ENCODE peak calls at places on chromosomes 13 and 19, in five cellular contexts. One of them, this sample, is unnamed.
A peak's percentile ranks its signal among the peaks of the same experiment; 100 is the strongest.

GRCh38 chr13:21683034-21683733 is 12.3 kb downstream of the FGF9 start:
- DNase-seq in SK-N-SH: no peak
- DNase-seq in GM12878: no peak
- DNase-seq in stomach: no peak
- DNase-seq in suprapubic skin: no peak
- DNase-seq in this sample: no peak

GRCh38 chr13:97231832-97232201 is 9.7 kb downstream of the MBNL2 start:
- DNase-seq in SK-N-SH: no peak
- DNase-seq in GM12878: no peak
- DNase-seq in stomach: no peak
- DNase-seq in suprapubic skin: no peak
- DNase-seq in this sample: no peak

GRCh38 chr19:51137812-51138425 is 4.2 kb upstream of the SIGLEC7 start:
- DNase-seq in SK-N-SH: no peak
- DNase-seq in GM12878: no peak
- DNase-seq in stomach: no peak
- DNase-seq in suprapubic skin: no peak
- DNase-seq in this sample: no peak

GRCh38 chr13:94599877-94600276 is 1.8 kb upstream of the GPR180 start:
- DNase-seq in SK-N-SH: no peak
- DNase-seq in GM12878: no peak
- DNase-seq in stomach: no peak
- DNase-seq in suprapubic skin: no peak
- DNase-seq in this sample: no peak

GRCh38 chr13:109595466-109595865 is 190.9 kb downstream of the IRS2 start:
- DNase-seq in SK-N-SH: no peak
- DNase-seq in GM12878: no peak
- DNase-seq in stomach: no peak
- DNase-seq in suprapubic skin: no peak
- DNase-seq in this sample: no peak

GRCh38 chr19:11673608-11674041 is 65.1 kb downstream of the ZNF823 start:
- DNase-seq in SK-N-SH: no peak
- DNase-seq in GM12878: no peak
- DNase-seq in stomach: peak; percentile 69
- DNase-seq in suprapubic skin: no peak
- DNase-seq in this sample: peak; percentile 82

GRCh38 chr13:56528040-56528760 is 612.5 kb upstream of the PRR20A start:
- DNase-seq in SK-N-SH: no peak
- DNase-seq in GM12878: no peak
- DNase-seq in stomach: no peak
- DNase-seq in suprapubic skin: no peak
- DNase-seq in this sample: no peak

GRCh38 chr19:9427941-9428340 is 7.4 kb downstream of the ZNF266 start:
- DNase-seq in SK-N-SH: no peak
- DNase-seq in GM12878: no peak
- DNase-seq in stomach: no peak
- DNase-seq in suprapubic skin: no peak
- DNase-seq in this sample: no peak

GRCh38 chr13:87538366-87539052 is 132.7 kb upstream of the SLITRK5 start:
- DNase-seq in SK-N-SH: no peak
- DNase-seq in GM12878: no peak
- DNase-seq in stomach: no peak
- DNase-seq in suprapubic skin: no peak
- DNase-seq in this sample: no peak

GRCh38 chr19:4061683-4062575 is 4.8 kb downstream of the ZBTB7A start:
- DNase-seq in SK-N-SH: no peak
- DNase-seq in GM12878: no peak
- DNase-seq in stomach: peak; percentile 86
- DNase-seq in suprapubic skin: no peak
- DNase-seq in this sample: peak; percentile 76

GRCh38 chr13:76939215-76939614 is 9.1 kb upstream of the ACOD1 start:
- DNase-seq in SK-N-SH: no peak
- DNase-seq in GM12878: no peak
- DNase-seq in stomach: no peak
- DNase-seq in suprapubic skin: no peak
- DNase-seq in this sample: no peak

GRCh38 chr13:40963927-40964326 is 55.2 kb downstream of the ELF1 start:
- DNase-seq in SK-N-SH: no peak
- DNase-seq in GM12878: no peak
- DNase-seq in stomach: no peak
- DNase-seq in suprapubic skin: no peak
- DNase-seq in this sample: no peak

GRCh38 chr13:34900288-34900739 is 41.8 kb upstream of the NBEA start:
- DNase-seq in SK-N-SH: no peak
- DNase-seq in GM12878: no peak
- DNase-seq in stomach: no peak
- DNase-seq in suprapubic skin: no peak
- DNase-seq in this sample: no peak

GRCh38 chr19:38944981-38945506 is 14.3 kb downstream of the MRPS12 start:
- DNase-seq in SK-N-SH: peak; percentile 65
- DNase-seq in GM12878: no peak
- DNase-seq in stomach: no peak
- DNase-seq in suprapubic skin: no peak
- DNase-seq in this sample: no peak

GRCh38 chr13:46926856-46927625 is 30.2 kb upstream of the HTR2A start:
- DNase-seq in SK-N-SH: no peak
- DNase-seq in GM12878: no peak
- DNase-seq in stomach: no peak
- DNase-seq in suprapubic skin: no peak
- DNase-seq in this sample: no peak

GRCh38 chr19:2327773-2328400 is 499 bp downstream of the LSM7 start:
- DNase-seq in SK-N-SH: peak; percentile 72
- DNase-seq in GM12878: peak; percentile 86
- DNase-seq in stomach: peak; percentile 52
- DNase-seq in suprapubic skin: no peak
- DNase-seq in this sample: no peak

GRCh38 chr19:19554074-19555023 is 16.3 kb downstream of the CILP2 start:
- DNase-seq in SK-N-SH: peak; percentile 86
- DNase-seq in GM12878: no peak
- DNase-seq in stomach: peak; percentile 65
- DNase-seq in suprapubic skin: no peak
- DNase-seq in this sample: no peak

GRCh38 chr19:49149652-49150105 is 5.5 kb downstream of the HRC start:
- DNase-seq in SK-N-SH: peak; percentile 84
- DNase-seq in GM12878: no peak
- DNase-seq in stomach: peak; percentile 58
- DNase-seq in suprapubic skin: peak; percentile 89
- DNase-seq in this sample: peak; percentile 87

GRCh38 chr13:99354371-99354951 is 47.3 kb upstream of the GPR183 start:
- DNase-seq in SK-N-SH: no peak
- DNase-seq in GM12878: peak; percentile 66
- DNase-seq in stomach: no peak
- DNase-seq in suprapubic skin: no peak
- DNase-seq in this sample: no peak

GRCh38 chr19:42113641-42114348 is 18.5 kb downstream of the POU2F2 start:
- DNase-seq in SK-N-SH: no peak
- DNase-seq in GM12878: peak; percentile 40
- DNase-seq in stomach: no peak
- DNase-seq in suprapubic skin: no peak
- DNase-seq in this sample: no peak

GRCh38 chr13:113348591-113348990 is 15.3 kb downstream of the GRTP1 start:
- DNase-seq in SK-N-SH: no peak
- DNase-seq in GM12878: no peak
- DNase-seq in stomach: no peak
- DNase-seq in suprapubic skin: no peak
- DNase-seq in this sample: peak; percentile 53

GRCh38 chr19:2302319-2303208 is 5.4 kb downstream of the LINGO3 start:
- DNase-seq in SK-N-SH: no peak
- DNase-seq in GM12878: no peak
- DNase-seq in stomach: peak; percentile 47
- DNase-seq in suprapubic skin: no peak
- DNase-seq in this sample: peak; percentile 79

GRCh38 chr13:26995159-26995558 is 176.5 kb downstream of the USP12 start:
- DNase-seq in SK-N-SH: no peak
- DNase-seq in GM12878: no peak
- DNase-seq in stomach: no peak
- DNase-seq in suprapubic skin: no peak
- DNase-seq in this sample: no peak

GRCh38 chr13:30616927-30617314 is 799 bp upstream of the USPL1 start:
- DNase-seq in SK-N-SH: peak; percentile 64
- DNase-seq in GM12878: peak; percentile 61
- DNase-seq in stomach: peak; percentile 65
- DNase-seq in suprapubic skin: peak; percentile 85
- DNase-seq in this sample: peak; percentile 88

GRCh38 chr13:33264620-33264978 is 21.0 kb downstream of the STARD13 start:
- DNase-seq in SK-N-SH: no peak
- DNase-seq in GM12878: no peak
- DNase-seq in stomach: no peak
- DNase-seq in suprapubic skin: no peak
- DNase-seq in this sample: no peak

GRCh38 chr13:43196171-43196611 is 172.8 kb downstream of the DNAJC15 start:
- DNase-seq in SK-N-SH: peak; percentile 70
- DNase-seq in GM12878: no peak
- DNase-seq in stomach: no peak
- DNase-seq in suprapubic skin: no peak
- DNase-seq in this sample: peak; percentile 68

GRCh38 chr19:19436137-19436691 is 30.7 kb downstream of the GATAD2A start:
- DNase-seq in SK-N-SH: peak; percentile 9
- DNase-seq in GM12878: no peak
- DNase-seq in stomach: no peak
- DNase-seq in suprapubic skin: no peak
- DNase-seq in this sample: no peak

GRCh38 chr19:33193864-33194362 is at the start of gene LRP3:
- DNase-seq in SK-N-SH: peak; percentile 93
- DNase-seq in GM12878: no peak
- DNase-seq in stomach: peak; percentile 52
- DNase-seq in suprapubic skin: no peak
- DNase-seq in this sample: no peak

GRCh38 chr19:28341810-28342350 is 871.1 kb downstream of the UQCRFS1 start:
- DNase-seq in SK-N-SH: no peak
- DNase-seq in GM12878: no peak
- DNase-seq in stomach: no peak
- DNase-seq in suprapubic skin: no peak
- DNase-seq in this sample: no peak

GRCh38 chr13:60654405-60654804 is 257.4 kb downstream of the TDRD3 start:
- DNase-seq in SK-N-SH: no peak
- DNase-seq in GM12878: no peak
- DNase-seq in stomach: peak; percentile 59
- DNase-seq in suprapubic skin: no peak
- DNase-seq in this sample: no peak

GRCh38 chr13:28716511-28716910 is 2.3 kb downstream of the SLC46A3 start:
- DNase-seq in SK-N-SH: no peak
- DNase-seq in GM12878: no peak
- DNase-seq in stomach: no peak
- DNase-seq in suprapubic skin: no peak
- DNase-seq in this sample: peak; percentile 85
- H3K4me3 ChIP-seq in SK-N-SH: no peak overlapping the region
- H3K4me3 ChIP-seq in GM12878: no peak overlapping the region
- H3K4me3 ChIP-seq in stomach: no peak overlapping the region
- H3K4me3 ChIP-seq in suprapubic skin: no peak overlapping the region
- H3K4me3 ChIP-seq in this sample: no peak overlapping the region

DNA sequence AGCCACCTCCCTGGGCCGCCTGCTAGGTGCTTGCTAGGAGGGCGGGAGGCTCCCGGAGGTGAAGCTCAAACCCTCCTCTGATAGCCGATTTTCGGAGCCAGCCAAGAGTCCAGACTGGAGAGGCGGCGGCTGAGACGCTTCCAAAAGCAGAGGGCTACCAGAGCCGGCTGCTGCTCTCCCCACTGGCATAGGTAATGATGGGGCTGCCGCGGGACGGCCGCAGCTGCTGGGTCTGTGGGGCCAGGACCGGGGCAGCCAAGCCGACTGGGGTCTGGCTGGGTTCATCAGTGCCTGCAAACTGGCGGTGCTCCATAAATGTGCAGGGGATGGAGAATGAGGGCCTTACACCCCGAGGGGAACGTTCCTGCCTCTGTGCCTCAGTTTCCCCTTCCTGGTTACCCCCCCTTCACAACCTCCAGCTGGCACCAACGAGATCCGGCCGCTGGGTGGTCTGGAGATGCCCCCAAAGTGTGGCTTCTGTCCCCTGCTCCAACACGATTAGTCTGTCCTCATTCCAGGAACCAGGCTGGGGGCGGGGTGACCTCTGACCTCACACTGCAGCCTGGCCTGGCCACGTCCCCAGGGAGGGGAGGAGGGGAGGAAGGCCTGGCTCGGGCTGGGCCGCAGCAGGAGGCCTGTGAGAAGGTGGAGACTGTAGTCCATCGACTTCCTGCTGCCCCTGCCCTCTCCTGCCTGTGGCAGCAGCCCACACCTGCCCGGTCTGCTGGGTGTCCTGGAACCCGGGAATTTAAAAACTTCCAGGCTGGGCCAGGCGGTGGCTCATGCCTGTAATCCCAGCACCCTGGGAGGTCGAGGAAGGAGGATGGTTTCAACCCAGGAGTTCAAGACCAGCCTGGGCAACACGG is 3.8 kb upstream of the WDR18 start:
- DNase-seq in SK-N-SH: no peak
- DNase-seq in GM12878: no peak
- DNase-seq in stomach: no peak
- DNase-seq in suprapubic skin: no peak
- DNase-seq in this sample: no peak
- TF ChIP-seq EP300 in SK-N-SH: no peak
- TF ChIP-seq EP300 in GM12878: no peak
- TF ChIP-seq EP300 in stomach: no peak
- TF ChIP-seq EP300 in suprapubic skin: no peak
- TF ChIP-seq EP300 in this sample: no peak

GRCh38 chr19:13880059-13880672 is 3.2 kb downstream of the NANOS3 start:
- DNase-seq in SK-N-SH: peak; percentile 98
- DNase-seq in GM12878: peak; percentile 84
- DNase-seq in stomach: peak; percentile 99
- DNase-seq in suprapubic skin: peak; percentile 99
- DNase-seq in this sample: peak; percentile 99
- TF ChIP-seq POLR2AphosphoS5 in SK-N-SH: peak; percentile 47
- TF ChIP-seq POLR2AphosphoS5 in GM12878: no peak
- TF ChIP-seq POLR2AphosphoS5 in stomach: peak; percentile 64
- TF ChIP-seq POLR2AphosphoS5 in suprapubic skin: peak; percentile 82
- TF ChIP-seq POLR2AphosphoS5 in this sample: peak; percentile 51

GRCh38 chr19:43560687-43561086 is 14.6 kb downstream of the XRCC1 start:
- DNase-seq in SK-N-SH: no peak
- DNase-seq in GM12878: no peak
- DNase-seq in stomach: no peak
- DNase-seq in suprapubic skin: no peak
- DNase-seq in this sample: no peak

GRCh38 chr19:43563816-43564215 is 11.5 kb downstream of the XRCC1 start:
- DNase-seq in SK-N-SH: no peak
- DNase-seq in GM12878: no peak
- DNase-seq in stomach: no peak
- DNase-seq in suprapubic skin: no peak
- DNase-seq in this sample: no peak

GRCh38 chr19:43562211-43562697 is 13.1 kb downstream of the XRCC1 start:
- DNase-seq in SK-N-SH: no peak
- DNase-seq in GM12878: no peak
- DNase-seq in stomach: no peak
- DNase-seq in suprapubic skin: no peak
- DNase-seq in this sample: no peak

GRCh38 chr19:43562698-43563241 is 12.6 kb downstream of the XRCC1 start:
- DNase-seq in SK-N-SH: no peak
- DNase-seq in GM12878: peak; percentile 91
- DNase-seq in stomach: peak; percentile 65
- DNase-seq in suprapubic skin: no peak
- DNase-seq in this sample: peak; percentile 91

GRCh38 chr19:43561144-43561970 is 14.0 kb downstream of the XRCC1 start:
- DNase-seq in SK-N-SH: no peak
- DNase-seq in GM12878: no peak
- DNase-seq in stomach: no peak
- DNase-seq in suprapubic skin: no peak
- DNase-seq in this sample: no peak
- H3K4me3 ChIP-seq in SK-N-SH: no peak overlapping the region
- H3K4me3 ChIP-seq in GM12878: no peak overlapping the region
- H3K4me3 ChIP-seq in stomach: no peak overlapping the region
- H3K4me3 ChIP-seq in suprapubic skin: no peak overlapping the region
- H3K4me3 ChIP-seq in this sample: no peak overlapping the region

This sample was measured in sigmoid colon.